ENCODE peak calls at places on chromosomes 2 and 18, in four cellular contexts. One of them, this sample, is unnamed.

GRCh38 chr2:81650048-81650971 is 1345.8 kb upstream of the LRRTM1 start:
- DNase-seq in naive B cell: no peak
- DNase-seq in AG10803: no peak
- DNase-seq in DND-41: no peak
- DNase-seq in this sample: no peak

GRCh38 chr2:31383471-31384153 is 30.9 kb downstream of the XDH start:
- DNase-seq in naive B cell: no peak
- DNase-seq in AG10803: peak
- DNase-seq in DND-41: no peak
- DNase-seq in this sample: no peak

GRCh38 chr2:133138693-133139092 is 429.6 kb downstream of the NCKAP5 start:
- DNase-seq in naive B cell: no peak
- DNase-seq in AG10803: no peak
- DNase-seq in DND-41: no peak
- DNase-seq in this sample: no peak

GRCh38 chr2:64227603-64228125 is 83.4 kb upstream of the PELI1 start:
- DNase-seq in naive B cell: no peak
- DNase-seq in AG10803: no peak
- DNase-seq in DND-41: no peak
- DNase-seq in this sample: no peak

GRCh38 chr18:31679806-31680793 is 4.3 kb downstream of the B4GALT6 start:
- DNase-seq in naive B cell: no peak
- DNase-seq in AG10803: no peak
- DNase-seq in DND-41: no peak
- DNase-seq in this sample: no peak

GRCh38 chr2:8515864-8516533 is 165.9 kb upstream of the ID2 start:
- DNase-seq in naive B cell: no peak
- DNase-seq in AG10803: no peak
- DNase-seq in DND-41: peak
- DNase-seq in this sample: peak

GRCh38 chr2:219369447-219369861 is 18.3 kb downstream of the DNPEP start:
- DNase-seq in naive B cell: no peak
- DNase-seq in AG10803: peak
- DNase-seq in DND-41: no peak
- DNase-seq in this sample: no peak

GRCh38 chr2:172582656-172583055 is 26.8 kb downstream of the PDK1 start:
- DNase-seq in naive B cell: no peak
- DNase-seq in AG10803: no peak
- DNase-seq in DND-41: no peak
- DNase-seq in this sample: no peak

GRCh38 chr2:52395912-52396311 is 1364.0 kb upstream of the NRXN1 start:
- DNase-seq in naive B cell: no peak
- DNase-seq in AG10803: no peak
- DNase-seq in DND-41: no peak
- DNase-seq in this sample: no peak

GRCh38 chr2:212736327-212736726 is 197.7 kb upstream of the ERBB4 start:
- DNase-seq in naive B cell: no peak
- DNase-seq in AG10803: no peak
- DNase-seq in DND-41: no peak
- DNase-seq in this sample: no peak

GRCh38 chr2:85893428-85894258 is 4.9 kb upstream of the ST3GAL5 start:
- DNase-seq in naive B cell: no peak
- DNase-seq in AG10803: peak
- DNase-seq in DND-41: no peak
- DNase-seq in this sample: no peak

GRCh38 chr18:76461692-76462325 is 33.2 kb downstream of the ZNF516 start:
- DNase-seq in naive B cell: no peak
- DNase-seq in AG10803: no peak
- DNase-seq in DND-41: no peak
- DNase-seq in this sample: no peak

GRCh38 chr2:204860249-204860648 is 315.0 kb downstream of the PARD3B start:
- DNase-seq in naive B cell: no peak
- DNase-seq in AG10803: peak
- DNase-seq in DND-41: no peak
- DNase-seq in this sample: no peak

GRCh38 chr2:241772063-241772499 is 4.5 kb upstream of the GAL3ST2 start:
- DNase-seq in naive B cell: peak
- DNase-seq in AG10803: no peak
- DNase-seq in DND-41: peak
- DNase-seq in this sample: peak

GRCh38 chr2:127078691-127079270 is 28.2 kb downstream of the BIN1 start:
- DNase-seq in naive B cell: no peak
- DNase-seq in AG10803: no peak
- DNase-seq in DND-41: no peak
- DNase-seq in this sample: no peak

GRCh38 chr2:9826208-9826607 is 17.1 kb upstream of the TAF1B start:
- DNase-seq in naive B cell: no peak
- DNase-seq in AG10803: no peak
- DNase-seq in DND-41: no peak
- DNase-seq in this sample: no peak

GRCh38 chr2:106142683-106143082 is 51.4 kb downstream of the UXS1 start:
- DNase-seq in naive B cell: no peak
- DNase-seq in AG10803: no peak
- DNase-seq in DND-41: no peak
- DNase-seq in this sample: no peak

GRCh38 chr18:3584897-3585460 is 135.0 kb downstream of the TGIF1 start:
- DNase-seq in naive B cell: peak
- DNase-seq in AG10803: no peak
- DNase-seq in DND-41: no peak
- DNase-seq in this sample: no peak

GRCh38 chr2:188495990-188496431 is 204.3 kb downstream of the GULP1 start:
- DNase-seq in naive B cell: no peak
- DNase-seq in AG10803: peak
- DNase-seq in DND-41: no peak
- DNase-seq in this sample: no peak

GRCh38 chr2:6525371-6525770 is 340.3 kb downstream of the CMPK2 start:
- DNase-seq in naive B cell: no peak
- DNase-seq in AG10803: no peak
- DNase-seq in DND-41: no peak
- DNase-seq in this sample: no peak

GRCh38 chr2:200274116-200275075 is 32.1 kb upstream of the SPATS2L start:
- DNase-seq in naive B cell: no peak
- DNase-seq in AG10803: peak
- DNase-seq in DND-41: no peak
- DNase-seq in this sample: no peak

GRCh38 chr2:71700041-71700879 is 246.9 kb downstream of the DYSF start:
- DNase-seq in naive B cell: no peak
- DNase-seq in AG10803: no peak
- DNase-seq in DND-41: no peak
- DNase-seq in this sample: no peak

GRCh38 chr2:214077727-214078126 is 333.1 kb upstream of the VWC2L start:
- DNase-seq in naive B cell: no peak
- DNase-seq in AG10803: peak
- DNase-seq in DND-41: no peak
- DNase-seq in this sample: no peak

GRCh38 chr2:204628926-204629661 is 83.8 kb downstream of the PARD3B start:
- DNase-seq in naive B cell: no peak
- DNase-seq in AG10803: peak
- DNase-seq in DND-41: no peak
- DNase-seq in this sample: no peak

GRCh38 chr2:230987137-230988020 is 8.5 kb upstream of the SPATA3 start:
- DNase-seq in naive B cell: peak
- DNase-seq in AG10803: peak
- DNase-seq in DND-41: peak
- DNase-seq in this sample: peak

GRCh38 chr2:218465987-218466633 is 47.2 kb downstream of the VIL1 start:
- DNase-seq in naive B cell: no peak
- DNase-seq in AG10803: peak
- DNase-seq in DND-41: no peak
- DNase-seq in this sample: peak

GRCh38 chr18:62556397-62556796 is 33.6 kb downstream of the ZCCHC2 start:
- DNase-seq in naive B cell: no peak
- DNase-seq in AG10803: no peak
- DNase-seq in DND-41: no peak
- DNase-seq in this sample: no peak

GRCh38 chr18:44708451-44709083 is 27.9 kb downstream of the SETBP1 start:
- DNase-seq in naive B cell: no peak
- DNase-seq in AG10803: no peak
- DNase-seq in DND-41: no peak
- DNase-seq in this sample: no peak